ENCODE peak calls at places on chromosomes 7 and 10, in five cellular contexts. L is DMS53; V is stimulated activated CD8-positive, alpha-beta memory T cell treated with anti-CD3 and anti-CD28 coated beads, Interleukin-7, amount 100 ng/mL, for 1 hour; W is fibroblast of the conjunctiva; D is H7. F is an unnamed sample.

GRCh38 chr7:159045839-159046238 is 98.8 kb downstream of the VIPR2 start:
- DNase-seq in L (no peak), V (no peak), W (no peak), D (no peak), F (no peak)

GRCh38 chr7:5354460-5355279 is 69.0 kb downstream of the TNRC18 start:
- DNase-seq in L (no peak), V (no peak), W (no peak), D (peak), F (no peak)

GRCh38 chr7:98687331-98687863 is 70.3 kb downstream of the NPTX2 start:
- DNase-seq in L (no peak), V (no peak), W (no peak), D (no peak), F (no peak)

GRCh38 chr7:102085223-102085772 is 201.4 kb upstream of the SH2B2 start:
- DNase-seq in L (no peak), V (no peak), W (no peak), D (no peak), F (no peak)

GRCh38 chr10:67077376-67077775 is 151.5 kb downstream of the LRRTM3 start:
- DNase-seq in L (no peak), V (no peak), W (no peak), D (no peak), F (no peak)

GRCh38 chr10:88810196-88810961 is 7.8 kb downstream of the LIPM start:
- DNase-seq in L (peak), V (no peak), W (peak), D (peak), F (peak)

GRCh38 chr7:18086165-18087030 is 58.8 kb upstream of the PRPS1L1 start:
- DNase-seq in L (peak), V (no peak), W (no peak), D (peak), F (no peak)

GRCh38 chr10:2951235-2951835 is 116.0 kb upstream of the PFKP start:
- DNase-seq in L (no peak), V (no peak), W (no peak), D (no peak), F (no peak)

GRCh38 chr7:102146989-102147388 is 139.7 kb upstream of the SH2B2 start:
- DNase-seq in L (no peak), V (no peak), W (peak), D (no peak), F (no peak)

GRCh38 chr10:100744980-100745881 is at the start of gene PAX2:
- DNase-seq in L (peak), V (no peak), W (no peak), D (peak), F (no peak)

GRCh38 chr7:29921404-29922010 is 68.1 kb downstream of the SCRN1 start:
- DNase-seq in L (peak), V (no peak), W (peak), D (peak), F (peak)

GRCh38 chr10:34024708-34025425 is 690.4 kb upstream of the NRP1 start:
- DNase-seq in L (peak), V (no peak), W (peak), D (peak), F (no peak)

GRCh38 chr7:50369408-50370026 is 65.0 kb downstream of the IKZF1 start:
- DNase-seq in L (peak), V (no peak), W (no peak), D (peak), F (no peak)

GRCh38 chr10:46106410-46107255 is 60.6 kb upstream of the MSMB start:
- DNase-seq in L (peak), V (peak), W (peak), D (peak), F (no peak)

GRCh38 chr7:152336754-152337368 is 98.9 kb downstream of the KMT2C start:
- DNase-seq in L (peak), V (no peak), W (peak), D (peak), F (no peak)

GRCh38 chr10:130997267-130998045 is 314.1 kb downstream of the TCERG1L start:
- DNase-seq in L (no peak), V (no peak), W (no peak), D (no peak), F (no peak)

GRCh38 chr10:16732376-16732775 is 84.8 kb downstream of the RSU1 start:
- DNase-seq in L (peak), V (no peak), W (no peak), D (no peak), F (no peak)

GRCh38 chr10:119441151-119441821 is 101.2 kb downstream of the RGS10 start:
- DNase-seq in L (no peak), V (no peak), W (peak), D (no peak), F (peak)

GRCh38 chr10:63681965-63682704 is 160.9 kb downstream of the REEP3 start:
- DNase-seq in L (no peak), V (no peak), W (peak), D (no peak), F (peak)

GRCh38 chr10:71074176-71074755 is 138.1 kb upstream of the UNC5B start:
- DNase-seq in L (no peak), V (no peak), W (no peak), D (peak), F (no peak)

GRCh38 chr10:75926763-75927162 is 495.3 kb downstream of the LRMDA start:
- DNase-seq in L (no peak), V (no peak), W (no peak), D (no peak), F (no peak)

GRCh38 chr10:35795131-35795819 is 153.2 kb upstream of the FZD8 start:
- DNase-seq in L (no peak), V (no peak), W (no peak), D (no peak), F (no peak)

GRCh38 chr7:124482229-124482628 is 283.4 kb downstream of the GPR37 start:
- DNase-seq in L (peak), V (no peak), W (no peak), D (no peak), F (no peak)

GRCh38 chr7:17318146-17318545 is 19.7 kb downstream of the AHR start:
- DNase-seq in L (no peak), V (no peak), W (no peak), D (no peak), F (peak)

GRCh38 chr10:86368046-86368445 is 1.5 kb upstream of the GRID1 start:
- DNase-seq in L (no peak), V (no peak), W (no peak), D (no peak), F (no peak)

GRCh38 chr7:116692599-116693308 is 20.8 kb downstream of the MET start:
- DNase-seq in L (no peak), V (no peak), W (no peak), D (no peak), F (no peak)

GRCh38 chr10:104811166-104811565 is 170.1 kb downstream of the SORCS3 start:
- DNase-seq in L (no peak), V (no peak), W (no peak), D (no peak), F (no peak)

GRCh38 chr7:71155236-71155635 is 23.3 kb downstream of the GALNT17 start:
- DNase-seq in L (no peak), V (no peak), W (no peak), D (no peak), F (no peak)

GRCh38 chr7:155543011-155543881 is 3.1 kb downstream of the CNPY1 start:
- DNase-seq in L (no peak), V (no peak), W (no peak), D (no peak), F (no peak)

GRCh38 chr7:111587715-111588433 is 25.6 kb upstream of the IMMP2L start:
- DNase-seq in L (no peak), V (no peak), W (no peak), D (no peak), F (no peak)

GRCh38 chr7:104552102-104552501 is 223.7 kb downstream of the LHFPL3 start:
- DNase-seq in L (peak), V (no peak), W (no peak), D (peak), F (no peak)

GRCh38 chr10:105800626-105801025 is 1159.5 kb downstream of the SORCS3 start:
- DNase-seq in L (no peak), V (no peak), W (no peak), D (no peak), F (no peak)

GRCh38 chr10:102869290-102870198 is at the start of gene AS3MT:
- DNase-seq in L (peak), V (no peak), W (no peak), D (peak), F (no peak)

F was measured in AG09309.